ENCODE peak calls at places on chromosome 16, in seven cellular contexts. T is breast epithelium, D is endothelial cell of umbilical vein, O is esophagus squamous epithelium, J is IMR-90, V is body of pancreas, C is Panc1. S is an unnamed sample.

GRCh38 chr16:19696312-19696711 is 21.7 kb downstream of the KNOP1 start:
- DNase-seq in T (peak; percentile 74), D (peak; percentile 94), O (peak; percentile 4), J (peak; percentile 88), V (peak; percentile 76), C (peak; percentile 69), S (peak; percentile 79)

GRCh38 chr16:17282247-17282646 is 188.5 kb downstream of the XYLT1 start:
- DNase-seq in T (no peak), D (no peak), O (no peak), J (no peak), V (no peak), C (no peak), S (no peak)

GRCh38 chr16:86306046-86306644 is 204.2 kb upstream of the FOXF1 start:
- DNase-seq in T (no peak), D (no peak), O (no peak), J (peak; percentile 88), V (no peak), C (no peak), S (no peak)

GRCh38 chr16:53502331-53503269 is at the start of gene AKTIP:
- DNase-seq in T (peak; percentile 79), D (peak; percentile 40), O (no peak), J (peak; percentile 52), V (peak; percentile 84), C (no peak), S (peak; percentile 37)

GRCh38 chr16:67571981-67572431 is 9.7 kb downstream of the CTCF start:
- DNase-seq in T (no peak), D (peak; percentile 68), O (no peak), J (peak; percentile 81), V (no peak), C (no peak), S (no peak)

GRCh38 chr16:67528222-67528869 is at the start of gene RIPOR1:
- DNase-seq in T (no peak), D (peak; percentile 21), O (no peak), J (no peak), V (peak; percentile 63), C (no peak), S (peak; percentile 75)

GRCh38 chr16:50261707-50262235 is 4.6 kb upstream of the ADCY7 start:
- DNase-seq in T (no peak), D (no peak), O (no peak), J (no peak), V (no peak), C (no peak), S (no peak)

GRCh38 chr16:58051296-58051695 is 25.7 kb downstream of the MMP15 start:
- DNase-seq in T (no peak), D (no peak), O (no peak), J (no peak), V (no peak), C (no peak), S (no peak)

GRCh38 chr16:19393226-19394074 is 24.2 kb upstream of the TMC5 start:
- DNase-seq in T (no peak), D (peak; percentile 3), O (no peak), J (peak; percentile 23), V (no peak), C (no peak), S (no peak)

GRCh38 chr16:27768651-27769270 is 218.8 kb downstream of the KATNIP start:
- DNase-seq in T (no peak), D (no peak), O (no peak), J (no peak), V (no peak), C (no peak), S (no peak)

GRCh38 chr16:17543073-17543472 is 72.3 kb upstream of the XYLT1 start:
- DNase-seq in T (no peak), D (no peak), O (no peak), J (no peak), V (no peak), C (no peak), S (no peak)

GRCh38 chr16:58031016-58031800 is 5.7 kb downstream of the MMP15 start:
- DNase-seq in T (no peak), D (no peak), O (no peak), J (no peak), V (no peak), C (no peak), S (no peak)

GRCh38 chr16:67943619-67944503 is at the start of gene LCAT:
- DNase-seq in T (no peak), D (no peak), O (no peak), J (no peak), V (no peak), C (no peak), S (peak; percentile 69)

GRCh38 chr16:14629612-14629918 is 495 bp downstream of the PARN start:
- DNase-seq in T (no peak), D (peak; percentile 25), O (no peak), J (no peak), V (peak; percentile 3), C (no peak), S (no peak)

GRCh38 chr16:23268561-23268960 is 33.5 kb upstream of the SCNN1B start:
- DNase-seq in T (no peak), D (no peak), O (no peak), J (no peak), V (no peak), C (no peak), S (no peak)

GRCh38 chr16:25009822-25010221 is 5.3 kb downstream of the ARHGAP17 start:
- DNase-seq in T (no peak), D (peak; percentile 28), O (no peak), J (peak; percentile 57), V (no peak), C (no peak), S (peak; percentile 50)

GRCh38 chr16:25005445-25006306 is 9.5 kb downstream of the ARHGAP17 start:
- DNase-seq in T (no peak), D (no peak), O (no peak), J (no peak), V (no peak), C (no peak), S (no peak)

GRCh38 chr16:25010542-25010941 is 4.6 kb downstream of the ARHGAP17 start:
- DNase-seq in T (no peak), D (no peak), O (no peak), J (no peak), V (no peak), C (no peak), S (no peak)

GRCh38 chr16:25007284-25007984 is 7.7 kb downstream of the ARHGAP17 start:
- DNase-seq in T (no peak), D (peak; percentile 67), O (no peak), J (peak; percentile 89), V (no peak), C (no peak), S (no peak)

DNA sequence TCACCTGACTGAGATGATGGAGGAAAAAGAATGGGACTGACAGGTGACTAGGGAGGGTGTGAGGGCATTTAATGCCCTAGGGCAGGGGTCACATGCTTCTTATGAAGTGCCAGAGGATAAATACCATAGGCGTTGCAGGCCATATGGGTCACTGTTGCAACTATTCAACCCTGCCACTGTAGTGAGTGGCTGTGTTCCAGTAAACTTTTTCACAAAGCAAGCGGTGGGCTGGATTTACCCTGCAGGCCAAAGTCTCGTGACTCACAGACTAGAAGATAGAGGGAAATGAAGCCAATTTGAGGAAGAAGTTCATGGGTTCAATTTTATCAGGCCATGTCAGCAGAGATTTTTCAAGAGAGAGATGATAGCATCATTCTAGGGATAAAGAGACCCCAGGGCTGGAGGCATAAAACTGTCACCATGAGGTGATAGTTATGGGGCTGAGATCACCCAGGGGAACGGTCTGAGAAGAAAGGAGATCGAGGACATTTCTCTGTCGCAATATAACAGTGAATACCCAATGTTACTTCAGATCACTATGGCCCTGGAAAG is 8.6 kb downstream of the ARHGAP17 start:
- DNase-seq in T (no peak), D (peak; percentile 66), O (no peak), J (peak; percentile 71), V (peak; percentile 46), C (no peak), S (no peak)
- H3K27ac ChIP-seq in T (peak overlapping the region; percentile 15), D (peak overlapping the region; percentile 8), O (no peak overlapping the region), J (peak overlapping the region; percentile 42), V (no peak overlapping the region), C (peak overlapping the region; percentile 73), S (peak overlapping the region; percentile 88)

GRCh38 chr16:4769306-4769638 is 2.3 kb upstream of the ZNF500 start:
- DNase-seq in T (no peak), D (no peak), O (no peak), J (no peak), V (no peak), C (no peak), S (no peak)
- H3K4me3 ChIP-seq in T (peak overlapping the region; percentile 52), D (no peak overlapping the region), O (peak overlapping the region; percentile 74), J (no peak overlapping the region), V (no peak overlapping the region), C (peak overlapping the region; percentile 94), S (peak overlapping the region; percentile 86)

GRCh38 chr16:8872071-8872470 is 3.3 kb upstream of the CARHSP1 start:
- DNase-seq in T (no peak), D (no peak), O (no peak), J (no peak), V (no peak), C (no peak), S (no peak)

GRCh38 chr16:8869212-8869987 is 594 bp upstream of the CARHSP1 start:
- DNase-seq in T (no peak), D (no peak), O (no peak), J (no peak), V (no peak), C (no peak), S (no peak)

GRCh38 chr16:8874388-8874787 is 5.6 kb upstream of the CARHSP1 start:
- DNase-seq in T (no peak), D (no peak), O (no peak), J (no peak), V (no peak), C (no peak), S (no peak)

GRCh38 chr16:8868272-8869211 is at the start of gene CARHSP1:
- DNase-seq in T (peak; percentile 79), D (peak; percentile 92), O (peak; percentile 57), J (peak; percentile 79), V (peak; percentile 91), C (no peak), S (peak; percentile 88)

DNA sequence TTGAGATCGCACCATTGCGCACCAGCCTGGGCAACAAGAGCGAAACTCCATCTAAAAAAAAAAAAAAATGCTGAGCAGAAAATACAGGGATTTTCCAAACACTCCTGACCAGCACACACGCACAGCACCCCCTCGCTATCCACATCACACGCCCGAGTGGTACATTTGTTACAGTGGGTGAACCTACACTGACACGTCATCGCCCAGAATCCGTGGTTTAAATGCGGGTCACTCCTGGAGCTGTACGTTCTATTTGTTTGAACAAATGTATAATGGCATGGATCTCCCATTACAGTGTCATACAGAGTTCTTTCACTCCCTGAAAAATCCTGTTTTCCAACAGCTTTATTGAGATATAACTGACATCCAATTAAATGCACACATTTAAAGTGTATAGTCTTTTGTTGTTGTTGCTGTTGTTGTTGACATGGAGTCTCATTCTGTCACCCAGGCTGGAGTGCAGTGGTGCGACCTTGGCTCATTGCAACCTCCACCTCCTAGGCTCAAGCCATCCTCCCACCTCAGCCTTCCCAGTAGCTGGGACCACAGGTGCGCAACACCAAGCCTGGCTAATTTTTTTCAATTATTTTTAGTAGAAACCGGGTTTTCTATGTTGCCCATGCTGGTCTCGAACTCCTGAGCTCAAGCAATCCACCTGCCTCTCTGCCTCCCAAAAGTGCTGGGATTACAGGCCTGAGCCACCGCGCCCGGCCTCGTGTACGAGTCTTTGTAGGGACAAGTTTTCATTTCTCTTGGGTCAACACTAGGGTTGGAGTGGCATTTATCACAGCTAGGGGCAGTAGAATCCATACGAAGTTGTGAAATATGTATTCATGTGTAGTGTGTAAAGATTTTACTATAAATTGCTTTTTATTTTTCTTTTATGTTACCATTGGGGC is 4.4 kb upstream of the CARHSP1 start:
- DNase-seq in T (no peak), D (no peak), O (no peak), J (no peak), V (no peak), C (no peak), S (no peak)
- TF ChIP-seq CTCF in T (no peak), D (peak; percentile 14), O (peak; percentile 45), J (peak; percentile 14), V (no peak), C (no peak), S (no peak)

GRCh38 chr16:31114468-31114867 is 3.0 kb upstream of the KAT8 start:
- DNase-seq in T (no peak), D (no peak), O (no peak), J (no peak), V (no peak), C (no peak), S (no peak)
- H3K27ac ChIP-seq in T (peak overlapping the region; percentile 72), D (no peak overlapping the region), O (peak overlapping the region; percentile 85), J (no peak overlapping the region), V (peak overlapping the region; percentile 46), C (no peak overlapping the region), S (peak overlapping the region; percentile 99)